ENCODE peak calls at places on chromosomes 3 and 15, in six cellular contexts. P, D, S, Z, Y and W are unnamed samples.

GRCh38 chr15:25641762-25642161 is 202.9 kb upstream of the UBE3A start:
- DNase-seq in P (no peak), D (no peak), S (no peak), Z (no peak), Y (no peak), W (no peak)

GRCh38 chr3:48928679-48929078 is 10.0 kb downstream of the ARIH2 start:
- DNase-seq in P (no peak), D (no peak), S (no peak), Z (no peak), Y (no peak), W (no peak)

GRCh38 chr3:53803124-53803815 is 42.9 kb downstream of the CHDH start:
- DNase-seq in P (no peak), D (no peak), S (no peak), Z (no peak), Y (no peak), W (no peak)

GRCh38 chr15:99717129-99718024 is 15.9 kb downstream of the LYSMD4 start:
- DNase-seq in P (no peak), D (peak), S (no peak), Z (no peak), Y (no peak), W (no peak)

GRCh38 chr3:50242778-50243551 is 7.0 kb downstream of the GNAI2 start:
- DNase-seq in P (no peak), D (peak), S (peak), Z (no peak), Y (no peak), W (no peak)

GRCh38 chr3:128591728-128592426 is 58.7 kb downstream of the RPN1 start:
- DNase-seq in P (no peak), D (no peak), S (no peak), Z (no peak), Y (no peak), W (no peak)

GRCh38 chr3:113275876-113276580 is 64.7 kb downstream of the BOC start:
- DNase-seq in P (peak), D (peak), S (peak), Z (no peak), Y (peak), W (peak)

GRCh38 chr3:99637381-99638111 is 848 bp upstream of the COL8A1 start:
- DNase-seq in P (peak), D (no peak), S (peak), Z (peak), Y (peak), W (no peak)

GRCh38 chr3:123597561-123597960 is 12.7 kb upstream of the HACD2 start:
- DNase-seq in P (no peak), D (no peak), S (peak), Z (no peak), Y (no peak), W (no peak)

GRCh38 chr15:40825661-40826088 is 2.8 kb downstream of the PPP1R14D start:
- DNase-seq in P (no peak), D (no peak), S (peak), Z (no peak), Y (no peak), W (peak)

GRCh38 chr3:18069564-18069963 is 327.1 kb upstream of the TBC1D5 start:
- DNase-seq in P (no peak), D (no peak), S (no peak), Z (no peak), Y (no peak), W (no peak)

GRCh38 chr15:70491183-70491621 is 272.2 kb downstream of the UACA start:
- DNase-seq in P (peak), D (peak), S (peak), Z (no peak), Y (no peak), W (no peak)

GRCh38 chr3:110656394-110656793 is 415.2 kb upstream of the NECTIN3 start:
- DNase-seq in P (no peak), D (no peak), S (peak), Z (no peak), Y (no peak), W (no peak)

GRCh38 chr15:32970847-32971246 is 223.7 kb downstream of the FMN1 start:
- DNase-seq in P (no peak), D (no peak), S (no peak), Z (no peak), Y (no peak), W (no peak)

GRCh38 chr15:88243895-88244787 is 12.4 kb downstream of the NTRK3 start:
- DNase-seq in P (peak), D (peak), S (peak), Z (peak), Y (peak), W (peak)

GRCh38 chr3:37136067-37136466 is 38.3 kb downstream of the LRRFIP2 start:
- DNase-seq in P (peak), D (no peak), S (no peak), Z (no peak), Y (no peak), W (no peak)

GRCh38 chr3:191235331-191236314 is 36.6 kb downstream of the OSTN start:
- DNase-seq in P (peak), D (peak), S (peak), Z (no peak), Y (no peak), W (no peak)

GRCh38 chr3:130963878-130964277 is 62.7 kb downstream of the ASTE1 start:
- DNase-seq in P (peak), D (no peak), S (peak), Z (no peak), Y (no peak), W (peak)

GRCh38 chr3:12897537-12898289 is 56.3 kb upstream of the RPL32 start:
- DNase-seq in P (no peak), D (no peak), S (peak), Z (no peak), Y (no peak), W (no peak)

GRCh38 chr3:31132132-31132769 is 237.8 kb upstream of the GADL1 start:
- DNase-seq in P (peak), D (peak), S (peak), Z (no peak), Y (no peak), W (peak)

GRCh38 chr3:152695810-152696209 is 139.1 kb upstream of the P2RY1 start:
- DNase-seq in P (peak), D (no peak), S (no peak), Z (no peak), Y (no peak), W (no peak)

GRCh38 chr3:117600112-117600511 is 890.5 kb downstream of the TUSC7 start:
- DNase-seq in P (no peak), D (peak), S (no peak), Z (peak), Y (no peak), W (no peak)

GRCh38 chr3:88044411-88044810 is 14.4 kb downstream of the CGGBP1 start:
- DNase-seq in P (no peak), D (no peak), S (no peak), Z (no peak), Y (no peak), W (no peak)

GRCh38 chr3:149388001-149388435 is 10.6 kb upstream of the TM4SF1 start:
- DNase-seq in P (peak), D (no peak), S (peak), Z (no peak), Y (no peak), W (no peak)

GRCh38 chr15:88166330-88166993 is 90.1 kb downstream of the NTRK3 start:
- DNase-seq in P (no peak), D (peak), S (no peak), Z (peak), Y (peak), W (peak)

GRCh38 chr3:120506828-120507774 is 56.3 kb upstream of the FSTL1 start:
- DNase-seq in P (peak), D (peak), S (peak), Z (peak), Y (peak), W (peak)

GRCh38 chr15:74221399-74222230 is 14.5 kb upstream of the CCDC33 start:
- DNase-seq in P (no peak), D (no peak), S (no peak), Z (no peak), Y (no peak), W (no peak)

GRCh38 chr15:48063411-48063985 is 57.3 kb upstream of the SLC24A5 start:
- DNase-seq in P (no peak), D (no peak), S (no peak), Z (no peak), Y (no peak), W (no peak)

GRCh38 chr3:195258449-195259145 is 12.4 kb downstream of the XXYLT1 start:
- DNase-seq in P (peak), D (peak), S (no peak), Z (no peak), Y (no peak), W (no peak)

GRCh38 chr3:60045686-60046085 is 995.9 kb upstream of the CFAP20DC start:
- DNase-seq in P (no peak), D (no peak), S (no peak), Z (no peak), Y (no peak), W (no peak)

GRCh38 chr3:112199622-112200316 is 66.7 kb upstream of the GCSAM start:
- DNase-seq in P (no peak), D (no peak), S (no peak), Z (no peak), Y (no peak), W (no peak)

GRCh38 chr15:40832903-40833302 is 4.4 kb upstream of the PPP1R14D start:
- DNase-seq in P (no peak), D (no peak), S (no peak), Z (no peak), Y (no peak), W (no peak)

GRCh38 chr3:129625071-129625874 is 18.8 kb upstream of the PLXND1 start:
- DNase-seq in P (no peak), D (no peak), S (no peak), Z (peak), Y (no peak), W (no peak)

GRCh38 chr3:156820687-156821070 is 5.5 kb upstream of the LEKR1 start:
- DNase-seq in P (no peak), D (peak), S (no peak), Z (no peak), Y (no peak), W (no peak)

GRCh38 chr3:119062892-119063291 is 28.2 kb upstream of the IGSF11 start:
- DNase-seq in P (no peak), D (no peak), S (no peak), Z (no peak), Y (no peak), W (no peak)

GRCh38 chr3:166809520-166809919 is 570.6 kb downstream of the ZBBX start:
- DNase-seq in P (no peak), D (no peak), S (no peak), Z (no peak), Y (no peak), W (no peak)

GRCh38 chr15:28208583-28208982 is 109.5 kb upstream of the OCA2 start:
- DNase-seq in P (no peak), D (no peak), S (no peak), Z (no peak), Y (no peak), W (no peak)
- TF ChIP-seq CTCF in P (no peak), D (no peak), S (no peak), Z (no peak), Y (no peak), W (no peak)

DNA sequence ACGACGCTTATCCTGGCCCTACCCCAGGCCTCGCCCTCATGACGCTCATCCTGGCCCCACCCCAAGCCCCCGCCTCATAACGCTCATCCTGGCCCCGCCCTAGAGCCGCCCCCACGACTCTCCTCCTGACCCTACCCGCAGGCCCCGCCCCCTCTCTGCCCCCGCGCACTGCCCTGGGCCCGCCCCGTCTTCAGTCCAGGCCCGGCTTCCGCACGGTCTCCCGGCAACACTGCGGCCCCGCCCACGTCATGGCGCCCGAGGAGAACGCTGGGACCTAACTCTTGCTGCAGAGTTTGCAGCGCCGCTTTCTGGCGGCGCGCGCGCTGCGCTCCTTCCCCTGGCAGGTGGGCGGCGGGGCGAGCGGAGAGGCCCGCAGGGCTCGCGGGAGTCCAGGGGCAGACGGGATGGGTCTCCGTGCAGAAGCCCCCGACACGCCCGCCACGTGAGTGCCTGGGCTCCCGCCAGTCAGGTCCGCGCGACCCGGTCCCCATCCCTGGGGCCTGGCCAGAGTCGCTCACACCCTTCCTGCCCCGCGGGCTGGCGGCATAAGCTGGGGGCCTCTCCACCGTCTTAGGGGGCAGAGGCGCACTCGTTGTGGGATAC is 52.5 kb upstream of the ROPN1B start:
- DNase-seq in P (peak), D (peak), S (peak), Z (peak), Y (peak), W (peak)
- TF ChIP-seq CTCF in P (no peak), D (peak), S (peak), Z (no peak), Y (no peak), W (no peak)

GRCh38 chr3:146589899-146590508 is 15.1 kb downstream of the PLSCR5 start:
- DNase-seq in P (peak), D (peak), S (peak), Z (no peak), Y (peak), W (peak)

GRCh38 chr3:146598486-146598885 is 6.7 kb downstream of the PLSCR5 start:
- DNase-seq in P (no peak), D (no peak), S (no peak), Z (no peak), Y (no peak), W (no peak)

GRCh38 chr3:146593776-146594175 is 11.4 kb downstream of the PLSCR5 start:
- DNase-seq in P (no peak), D (no peak), S (no peak), Z (no peak), Y (no peak), W (no peak)

GRCh38 chr3:146590521-146590920 is 14.6 kb downstream of the PLSCR5 start:
- DNase-seq in P (peak), D (no peak), S (no peak), Z (no peak), Y (no peak), W (no peak)

DNA sequence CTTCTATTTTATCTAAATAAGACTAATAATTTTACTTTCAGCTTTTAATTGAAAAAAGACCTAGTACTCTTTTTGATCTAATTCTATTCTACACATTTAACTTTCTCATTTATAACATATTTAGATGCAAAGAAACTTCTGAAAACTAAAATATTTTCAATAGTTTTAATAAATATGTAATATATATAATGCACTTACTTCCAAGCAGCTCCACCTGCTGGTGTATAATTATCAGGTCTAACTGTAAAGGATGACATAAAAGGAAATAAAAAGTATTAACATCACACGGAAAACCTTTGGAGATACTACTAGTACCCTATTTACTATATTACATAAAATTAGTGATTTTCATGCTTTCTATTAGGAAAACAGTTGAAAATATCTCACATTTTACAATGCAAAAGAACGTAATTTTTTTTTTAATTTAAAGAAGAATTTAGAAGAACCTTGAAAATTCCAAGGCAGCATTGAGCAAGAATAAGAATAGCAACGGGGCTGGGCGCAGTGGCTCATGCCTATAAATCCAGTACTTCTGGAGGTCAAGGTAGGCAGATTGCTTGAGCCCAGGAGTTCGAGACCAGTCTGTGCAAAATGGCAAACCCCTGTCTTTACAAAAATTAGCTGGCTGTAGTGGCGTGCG is 10.2 kb downstream of the PLSCR5 start:
- DNase-seq in P (peak), D (peak), S (peak), Z (no peak), Y (no peak), W (no peak)
- TF ChIP-seq CTCF in P (peak), D (no peak), S (peak), Z (peak), Y (peak), W (peak)

GRCh38 chr3:10356461-10356897 is 35.6 kb upstream of the SEC13 start:
- DNase-seq in P (no peak), D (no peak), S (no peak), Z (no peak), Y (no peak), W (no peak)
- TF ChIP-seq CTCF in P (no peak), D (no peak), S (no peak), Z (no peak), Y (no peak), W (no peak)

GRCh38 chr3:135154186-135154585 is 359.1 kb downstream of the EPHB1 start:
- DNase-seq in P (no peak), D (no peak), S (no peak), Z (no peak), Y (no peak), W (no peak)
- TF ChIP-seq CTCF in P (no peak), D (no peak), S (no peak), Z (no peak), Y (no peak), W (no peak)